ENCODE peak calls at places on chromosomes 13 and 19, in seven cellular contexts. One of them, this sample, is unnamed.

GRCh38 chr13:44879452-44880058 is 109.7 kb downstream of the NUFIP1 start:
- DNase-seq in CD8-positive, alpha-beta T cell: no peak
- DNase-seq in body of pancreas: peak
- DNase-seq in foreskin fibroblast: peak
- DNase-seq in BJ: no peak
- DNase-seq in cardiac muscle cell: peak
- DNase-seq in SK-N-SH: peak
- DNase-seq in this sample: no peak

GRCh38 chr13:86585826-86586225 is 786.6 kb upstream of the SLITRK6 start:
- DNase-seq in BJ: peak
- DNase-seq in body of pancreas: peak
- DNase-seq in foreskin fibroblast: peak
- DNase-seq in CD8-positive, alpha-beta T cell: no peak
- DNase-seq in cardiac muscle cell: peak
- DNase-seq in SK-N-SH: no peak
- DNase-seq in this sample: no peak

GRCh38 chr13:85099245-85099644 is 700.0 kb downstream of the SLITRK6 start:
- DNase-seq in body of pancreas: no peak
- DNase-seq in cardiac muscle cell: no peak
- DNase-seq in foreskin fibroblast: no peak
- DNase-seq in SK-N-SH: no peak
- DNase-seq in CD8-positive, alpha-beta T cell: no peak
- DNase-seq in BJ: no peak
- DNase-seq in this sample: no peak

GRCh38 chr13:94312511-94313191 is 166.8 kb downstream of the DCT start:
- DNase-seq in SK-N-SH: no peak
- DNase-seq in body of pancreas: no peak
- DNase-seq in foreskin fibroblast: no peak
- DNase-seq in BJ: no peak
- DNase-seq in CD8-positive, alpha-beta T cell: no peak
- DNase-seq in cardiac muscle cell: no peak
- DNase-seq in this sample: peak

GRCh38 chr13:72656357-72656756 is 71.1 kb downstream of the MZT1 start:
- DNase-seq in body of pancreas: no peak
- DNase-seq in cardiac muscle cell: no peak
- DNase-seq in foreskin fibroblast: no peak
- DNase-seq in CD8-positive, alpha-beta T cell: no peak
- DNase-seq in SK-N-SH: no peak
- DNase-seq in BJ: no peak
- DNase-seq in this sample: no peak

GRCh38 chr13:73657821-73658540 is 476.2 kb downstream of the KLF12 start:
- DNase-seq in foreskin fibroblast: peak
- DNase-seq in body of pancreas: peak
- DNase-seq in CD8-positive, alpha-beta T cell: no peak
- DNase-seq in BJ: no peak
- DNase-seq in cardiac muscle cell: peak
- DNase-seq in SK-N-SH: no peak
- DNase-seq in this sample: no peak

GRCh38 chr19:17706750-17707181 is 12.5 kb upstream of the MAP1S start:
- DNase-seq in foreskin fibroblast: peak
- DNase-seq in CD8-positive, alpha-beta T cell: no peak
- DNase-seq in BJ: no peak
- DNase-seq in SK-N-SH: peak
- DNase-seq in body of pancreas: no peak
- DNase-seq in cardiac muscle cell: peak
- DNase-seq in this sample: no peak

GRCh38 chr19:498591-498950 is 2.3 kb downstream of the MADCAM1 start:
- DNase-seq in body of pancreas: no peak
- DNase-seq in cardiac muscle cell: no peak
- DNase-seq in SK-N-SH: peak
- DNase-seq in CD8-positive, alpha-beta T cell: no peak
- DNase-seq in BJ: no peak
- DNase-seq in foreskin fibroblast: no peak
- DNase-seq in this sample: no peak

GRCh38 chr19:33906578-33907335 is 110.1 kb downstream of the KCTD15 start:
- DNase-seq in body of pancreas: peak
- DNase-seq in BJ: no peak
- DNase-seq in CD8-positive, alpha-beta T cell: no peak
- DNase-seq in SK-N-SH: no peak
- DNase-seq in foreskin fibroblast: peak
- DNase-seq in cardiac muscle cell: peak
- DNase-seq in this sample: no peak

GRCh38 chr13:25654332-25654731 is 282.6 kb downstream of the ATP8A2 start:
- DNase-seq in body of pancreas: no peak
- DNase-seq in BJ: no peak
- DNase-seq in CD8-positive, alpha-beta T cell: no peak
- DNase-seq in SK-N-SH: no peak
- DNase-seq in foreskin fibroblast: peak
- DNase-seq in cardiac muscle cell: no peak
- DNase-seq in this sample: no peak

GRCh38 chr13:99378985-99379734 is 72.0 kb upstream of the GPR183 start:
- DNase-seq in SK-N-SH: no peak
- DNase-seq in BJ: no peak
- DNase-seq in foreskin fibroblast: peak
- DNase-seq in cardiac muscle cell: no peak
- DNase-seq in CD8-positive, alpha-beta T cell: no peak
- DNase-seq in body of pancreas: no peak
- DNase-seq in this sample: no peak

GRCh38 chr13:59360916-59361315 is 802.8 kb downstream of the DIAPH3 start:
- DNase-seq in CD8-positive, alpha-beta T cell: no peak
- DNase-seq in body of pancreas: no peak
- DNase-seq in SK-N-SH: no peak
- DNase-seq in foreskin fibroblast: no peak
- DNase-seq in BJ: no peak
- DNase-seq in cardiac muscle cell: no peak
- DNase-seq in this sample: no peak

GRCh38 chr19:3398114-3398899 is 31.9 kb downstream of the NFIC start:
- DNase-seq in cardiac muscle cell: peak
- DNase-seq in CD8-positive, alpha-beta T cell: no peak
- DNase-seq in BJ: no peak
- DNase-seq in body of pancreas: peak
- DNase-seq in SK-N-SH: no peak
- DNase-seq in foreskin fibroblast: peak
- DNase-seq in this sample: no peak

GRCh38 chr19:11088508-11089253 is 582 bp upstream of the LDLR start:
- DNase-seq in SK-N-SH: no peak
- DNase-seq in body of pancreas: peak
- DNase-seq in CD8-positive, alpha-beta T cell: no peak
- DNase-seq in foreskin fibroblast: no peak
- DNase-seq in BJ: no peak
- DNase-seq in cardiac muscle cell: no peak
- DNase-seq in this sample: no peak

GRCh38 chr13:57425531-57425930 is 206.0 kb upstream of the PCDH17 start:
- DNase-seq in cardiac muscle cell: no peak
- DNase-seq in BJ: no peak
- DNase-seq in CD8-positive, alpha-beta T cell: no peak
- DNase-seq in body of pancreas: no peak
- DNase-seq in SK-N-SH: no peak
- DNase-seq in foreskin fibroblast: no peak
- DNase-seq in this sample: no peak

GRCh38 chr19:42253245-42254082 is 1.5 kb downstream of the ERF start:
- DNase-seq in SK-N-SH: peak
- DNase-seq in CD8-positive, alpha-beta T cell: no peak
- DNase-seq in foreskin fibroblast: peak
- DNase-seq in cardiac muscle cell: peak
- DNase-seq in BJ: no peak
- DNase-seq in body of pancreas: peak
- DNase-seq in this sample: peak

GRCh38 chr13:113976711-113977684 is 3.1 kb upstream of the C13orf46 start:
- DNase-seq in CD8-positive, alpha-beta T cell: no peak
- DNase-seq in body of pancreas: no peak
- DNase-seq in BJ: peak
- DNase-seq in foreskin fibroblast: peak
- DNase-seq in SK-N-SH: no peak
- DNase-seq in cardiac muscle cell: peak
- DNase-seq in this sample: no peak

GRCh38 chr13:40503966-40504591 is 162.4 kb downstream of the FOXO1 start:
- DNase-seq in foreskin fibroblast: peak
- DNase-seq in BJ: peak
- DNase-seq in CD8-positive, alpha-beta T cell: no peak
- DNase-seq in cardiac muscle cell: peak
- DNase-seq in SK-N-SH: no peak
- DNase-seq in body of pancreas: no peak
- DNase-seq in this sample: no peak

GRCh38 chr13:40505196-40505595 is 161.2 kb downstream of the FOXO1 start:
- DNase-seq in CD8-positive, alpha-beta T cell: no peak
- DNase-seq in body of pancreas: no peak
- DNase-seq in foreskin fibroblast: no peak
- DNase-seq in cardiac muscle cell: no peak
- DNase-seq in SK-N-SH: no peak
- DNase-seq in BJ: no peak
- DNase-seq in this sample: no peak

GRCh38 chr13:40503026-40503425 is 163.4 kb downstream of the FOXO1 start:
- DNase-seq in cardiac muscle cell: no peak
- DNase-seq in body of pancreas: no peak
- DNase-seq in BJ: peak
- DNase-seq in CD8-positive, alpha-beta T cell: no peak
- DNase-seq in foreskin fibroblast: peak
- DNase-seq in SK-N-SH: no peak
- DNase-seq in this sample: no peak

GRCh38 chr13:40506592-40507446 is 159.6 kb downstream of the FOXO1 start:
- DNase-seq in SK-N-SH: no peak
- DNase-seq in body of pancreas: no peak
- DNase-seq in foreskin fibroblast: no peak
- DNase-seq in BJ: no peak
- DNase-seq in CD8-positive, alpha-beta T cell: no peak
- DNase-seq in cardiac muscle cell: no peak
- DNase-seq in this sample: no peak

DNA sequence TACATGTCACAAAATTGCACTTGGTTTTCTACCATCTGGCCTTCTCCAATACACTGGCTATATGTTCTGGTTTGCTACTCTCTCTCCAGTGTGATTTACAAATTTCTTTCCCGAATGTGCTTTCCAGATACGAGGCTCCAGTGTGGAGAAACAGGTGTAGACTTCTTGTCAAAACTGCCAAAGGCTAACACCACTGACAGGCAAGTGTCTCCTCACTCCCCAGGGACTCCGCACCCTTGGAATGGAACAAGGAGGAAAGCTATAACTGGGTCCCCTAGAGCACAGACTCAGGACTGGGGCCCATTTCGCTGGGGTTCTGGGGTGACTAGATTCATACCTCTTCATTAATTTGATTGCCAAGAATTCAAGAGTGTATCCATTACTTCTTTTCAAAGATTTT is 161.8 kb downstream of the FOXO1 start:
- DNase-seq in BJ: no peak
- DNase-seq in body of pancreas: no peak
- DNase-seq in foreskin fibroblast: no peak
- DNase-seq in CD8-positive, alpha-beta T cell: no peak
- DNase-seq in cardiac muscle cell: no peak
- DNase-seq in SK-N-SH: no peak
- DNase-seq in this sample: no peak
- H3K4me3 ChIP-seq in BJ: no peak
- H3K4me3 ChIP-seq in body of pancreas: no peak
- H3K4me3 ChIP-seq in foreskin fibroblast: no peak
- H3K4me3 ChIP-seq in CD8-positive, alpha-beta T cell: no peak
- H3K4me3 ChIP-seq in cardiac muscle cell: no peak
- H3K4me3 ChIP-seq in SK-N-SH: no peak
- H3K4me3 ChIP-seq in this sample: no peak

GRCh38 chr19:39514840-39515550 is at the start of gene SELENOV:
- DNase-seq in body of pancreas: peak
- DNase-seq in CD8-positive, alpha-beta T cell: no peak
- DNase-seq in SK-N-SH: peak
- DNase-seq in foreskin fibroblast: peak
- DNase-seq in cardiac muscle cell: no peak
- DNase-seq in BJ: no peak
- DNase-seq in this sample: peak
- TF ChIP-seq CTCF in body of pancreas: no peak
- TF ChIP-seq CTCF in CD8-positive, alpha-beta T cell: no peak
- TF ChIP-seq CTCF in SK-N-SH: peak
- TF ChIP-seq CTCF in foreskin fibroblast: no peak
- TF ChIP-seq CTCF in cardiac muscle cell: peak
- TF ChIP-seq CTCF in BJ: no peak
- TF ChIP-seq CTCF in this sample: peak

DNA sequence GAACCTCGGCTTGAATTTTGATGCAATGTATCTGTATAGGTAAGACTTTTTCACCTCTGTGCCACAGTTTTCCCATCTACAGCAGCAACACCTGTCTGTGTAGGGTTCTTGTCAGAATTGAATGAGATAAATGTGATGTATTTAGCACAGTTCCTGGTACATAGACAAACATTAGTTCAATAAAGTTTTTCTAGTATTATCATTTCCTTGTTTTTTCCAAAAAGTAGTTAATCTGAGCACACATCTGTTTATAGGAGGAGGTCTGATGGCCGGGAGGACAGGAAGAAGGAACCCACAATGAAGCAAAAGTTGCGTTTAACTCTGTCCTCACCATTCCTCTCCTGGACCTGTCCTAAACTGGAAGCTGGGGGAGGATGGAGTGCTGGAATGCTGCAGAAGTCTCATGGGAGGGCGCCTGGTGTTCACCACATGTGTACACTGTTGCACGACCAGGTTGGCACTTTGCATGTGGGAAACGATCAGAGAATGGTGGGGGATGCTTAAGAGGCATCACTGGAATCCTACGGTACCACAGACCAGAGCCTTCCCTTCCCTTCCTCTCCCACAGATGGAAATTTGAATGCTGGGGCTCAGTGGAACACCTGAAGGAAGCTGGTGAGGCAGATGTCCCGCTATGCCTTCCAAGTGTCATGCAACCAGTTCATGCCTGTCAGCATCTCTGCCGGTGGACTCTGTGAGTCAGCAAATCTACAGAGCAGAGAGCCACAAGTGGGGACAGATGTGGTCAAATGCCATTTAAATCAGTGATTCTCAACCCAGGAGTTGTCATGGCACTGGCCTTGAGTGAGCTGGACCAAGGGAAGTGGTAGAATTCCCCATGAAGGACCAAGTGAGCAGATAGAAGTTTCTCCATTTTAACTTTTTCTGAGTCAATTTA is 315.6 kb downstream of the DLEU7 start:
- DNase-seq in foreskin fibroblast: no peak
- DNase-seq in BJ: no peak
- DNase-seq in CD8-positive, alpha-beta T cell: no peak
- DNase-seq in cardiac muscle cell: no peak
- DNase-seq in SK-N-SH: no peak
- DNase-seq in body of pancreas: peak
- DNase-seq in this sample: no peak
- H3K4me3 ChIP-seq in foreskin fibroblast: no peak
- H3K4me3 ChIP-seq in BJ: no peak
- H3K4me3 ChIP-seq in CD8-positive, alpha-beta T cell: no peak
- H3K4me3 ChIP-seq in cardiac muscle cell: no peak
- H3K4me3 ChIP-seq in SK-N-SH: no peak
- H3K4me3 ChIP-seq in body of pancreas: no peak
- H3K4me3 ChIP-seq in this sample: no peak

GRCh38 chr13:109119886-109120285 is 490.5 kb downstream of the MYO16 start:
- DNase-seq in body of pancreas: no peak
- DNase-seq in SK-N-SH: no peak
- DNase-seq in CD8-positive, alpha-beta T cell: no peak
- DNase-seq in BJ: no peak
- DNase-seq in cardiac muscle cell: no peak
- DNase-seq in foreskin fibroblast: no peak
- DNase-seq in this sample: no peak

GRCh38 chr13:109121826-109122225 is 492.4 kb downstream of the MYO16 start:
- DNase-seq in foreskin fibroblast: no peak
- DNase-seq in cardiac muscle cell: no peak
- DNase-seq in CD8-positive, alpha-beta T cell: no peak
- DNase-seq in body of pancreas: no peak
- DNase-seq in SK-N-SH: no peak
- DNase-seq in BJ: no peak
- DNase-seq in this sample: no peak

GRCh38 chr13:109126973-109127615 is 497.7 kb downstream of the MYO16 start:
- DNase-seq in body of pancreas: no peak
- DNase-seq in foreskin fibroblast: no peak
- DNase-seq in BJ: no peak
- DNase-seq in cardiac muscle cell: no peak
- DNase-seq in SK-N-SH: peak
- DNase-seq in CD8-positive, alpha-beta T cell: no peak
- DNase-seq in this sample: no peak

GRCh38 chr13:109123971-109124370 is 494.6 kb downstream of the MYO16 start:
- DNase-seq in SK-N-SH: no peak
- DNase-seq in cardiac muscle cell: no peak
- DNase-seq in body of pancreas: no peak
- DNase-seq in foreskin fibroblast: no peak
- DNase-seq in BJ: no peak
- DNase-seq in CD8-positive, alpha-beta T cell: no peak
- DNase-seq in this sample: no peak
- TF ChIP-seq CTCF in SK-N-SH: no peak
- TF ChIP-seq CTCF in cardiac muscle cell: no peak
- TF ChIP-seq CTCF in body of pancreas: no peak
- TF ChIP-seq CTCF in foreskin fibroblast: no peak
- TF ChIP-seq CTCF in BJ: no peak
- TF ChIP-seq CTCF in CD8-positive, alpha-beta T cell: no peak
- TF ChIP-seq CTCF in this sample: no peak